ENCODE peak calls at places on chromosome X, in eight cellular contexts. One of them, this sample, is unnamed.

GRCh38 chrX:542179-542578 is 88.4 kb upstream of the SHOX start:
- DNase-seq in NCI-H1105: no peak
- DNase-seq in hypothalamus: no peak
- DNase-seq in NCI-H1092: no peak
- DNase-seq in epithelial cell of esophagus: no peak
- DNase-seq in Caco-2: no peak
- DNase-seq in fibroblast of the aortic adventitia: no peak
- DNase-seq in PC-9: no peak
- DNase-seq in this sample: no peak

GRCh38 chrX:19107035-19107434 is 15.2 kb downstream of the ADGRG2 start:
- DNase-seq in fibroblast of the aortic adventitia: no peak
- DNase-seq in epithelial cell of esophagus: no peak
- DNase-seq in NCI-H1105: no peak
- DNase-seq in hypothalamus: no peak
- DNase-seq in PC-9: no peak
- DNase-seq in Caco-2: no peak
- DNase-seq in NCI-H1092: no peak
- DNase-seq in this sample: no peak

GRCh38 chrX:77014655-77015377 is 432.4 kb upstream of the FGF16 start:
- DNase-seq in fibroblast of the aortic adventitia: no peak
- DNase-seq in hypothalamus: peak
- DNase-seq in Caco-2: peak
- DNase-seq in NCI-H1105: peak
- DNase-seq in NCI-H1092: no peak
- DNase-seq in PC-9: no peak
- DNase-seq in epithelial cell of esophagus: no peak
- DNase-seq in this sample: no peak

GRCh38 chrX:150155396-150156048 is 207.6 kb upstream of the MAMLD1 start:
- DNase-seq in epithelial cell of esophagus: peak
- DNase-seq in PC-9: peak
- DNase-seq in fibroblast of the aortic adventitia: peak
- DNase-seq in NCI-H1105: peak
- DNase-seq in NCI-H1092: no peak
- DNase-seq in hypothalamus: no peak
- DNase-seq in Caco-2: no peak
- DNase-seq in this sample: no peak

GRCh38 chrX:71111141-71111843 is at the start of gene IL2RG:
- DNase-seq in hypothalamus: no peak
- DNase-seq in fibroblast of the aortic adventitia: no peak
- DNase-seq in NCI-H1092: no peak
- DNase-seq in epithelial cell of esophagus: no peak
- DNase-seq in Caco-2: peak
- DNase-seq in PC-9: no peak
- DNase-seq in NCI-H1105: no peak
- DNase-seq in this sample: no peak

GRCh38 chrX:10949541-10949940 is 161.6 kb upstream of the HCCS start:
- DNase-seq in hypothalamus: no peak
- DNase-seq in Caco-2: no peak
- DNase-seq in PC-9: no peak
- DNase-seq in NCI-H1105: no peak
- DNase-seq in fibroblast of the aortic adventitia: no peak
- DNase-seq in NCI-H1092: no peak
- DNase-seq in epithelial cell of esophagus: no peak
- DNase-seq in this sample: no peak

GRCh38 chrX:131841496-131842410 is 181.3 kb upstream of the STK26 start:
- DNase-seq in PC-9: peak
- DNase-seq in NCI-H1092: peak
- DNase-seq in Caco-2: peak
- DNase-seq in epithelial cell of esophagus: peak
- DNase-seq in hypothalamus: no peak
- DNase-seq in NCI-H1105: peak
- DNase-seq in fibroblast of the aortic adventitia: peak
- DNase-seq in this sample: no peak

GRCh38 chrX:149495573-149496071 is 9.5 kb downstream of the IDS start:
- DNase-seq in NCI-H1092: no peak
- DNase-seq in PC-9: peak
- DNase-seq in fibroblast of the aortic adventitia: peak
- DNase-seq in hypothalamus: no peak
- DNase-seq in epithelial cell of esophagus: peak
- DNase-seq in NCI-H1105: no peak
- DNase-seq in Caco-2: peak
- DNase-seq in this sample: peak

GRCh38 chrX:7170903-7171302 is 22.9 kb upstream of the PUDP start:
- DNase-seq in NCI-H1105: no peak
- DNase-seq in epithelial cell of esophagus: peak
- DNase-seq in Caco-2: peak
- DNase-seq in PC-9: peak
- DNase-seq in fibroblast of the aortic adventitia: no peak
- DNase-seq in NCI-H1092: no peak
- DNase-seq in hypothalamus: no peak
- DNase-seq in this sample: no peak

GRCh38 chrX:15646543-15646942 is 18.1 kb downstream of the CLTRN start:
- DNase-seq in hypothalamus: no peak
- DNase-seq in fibroblast of the aortic adventitia: no peak
- DNase-seq in NCI-H1105: no peak
- DNase-seq in PC-9: no peak
- DNase-seq in NCI-H1092: no peak
- DNase-seq in epithelial cell of esophagus: no peak
- DNase-seq in Caco-2: no peak
- DNase-seq in this sample: no peak

GRCh38 chrX:72408885-72409284 is 103.2 kb upstream of the CITED1 start:
- DNase-seq in epithelial cell of esophagus: no peak
- DNase-seq in fibroblast of the aortic adventitia: no peak
- DNase-seq in PC-9: no peak
- DNase-seq in hypothalamus: no peak
- DNase-seq in Caco-2: no peak
- DNase-seq in NCI-H1092: no peak
- DNase-seq in NCI-H1105: no peak
- DNase-seq in this sample: no peak

GRCh38 chrX:120426599-120426998 is 42.5 kb downstream of the LAMP2 start:
- DNase-seq in hypothalamus: no peak
- DNase-seq in NCI-H1092: no peak
- DNase-seq in PC-9: no peak
- DNase-seq in epithelial cell of esophagus: no peak
- DNase-seq in fibroblast of the aortic adventitia: peak
- DNase-seq in NCI-H1105: no peak
- DNase-seq in Caco-2: no peak
- DNase-seq in this sample: no peak

GRCh38 chrX:134237363-134237702 is 351 bp downstream of the CCDC160 start:
- DNase-seq in PC-9: peak
- DNase-seq in hypothalamus: peak
- DNase-seq in NCI-H1092: no peak
- DNase-seq in fibroblast of the aortic adventitia: no peak
- DNase-seq in Caco-2: no peak
- DNase-seq in NCI-H1105: no peak
- DNase-seq in epithelial cell of esophagus: no peak
- DNase-seq in this sample: no peak

GRCh38 chrX:51332188-51332942 is at the start of gene NUDT10:
- DNase-seq in NCI-H1105: no peak
- DNase-seq in NCI-H1092: peak
- DNase-seq in epithelial cell of esophagus: peak
- DNase-seq in hypothalamus: peak
- DNase-seq in fibroblast of the aortic adventitia: peak
- DNase-seq in PC-9: no peak
- DNase-seq in Caco-2: peak
- DNase-seq in this sample: peak

This sample was measured in epithelial cell of prostate.